ENCODE peak calls at places on chromosome 6, in nine cellular contexts. F is astrocyte, R is body of pancreas, E is choroid plexus epithelial cell, V is AG10803, L is adrenal gland, P is GM12864, U is astrocyte of the spinal cord, Q is colonic mucosa. C is an unnamed sample.

GRCh38 chr6:138593100-138593877 is 94.0 kb upstream of the NHSL1 start:
- DNase-seq in F (peak), R (peak), E (peak), V (peak), L (peak), P (peak), U (peak), Q (peak), C (peak)

GRCh38 chr6:27145731-27146455 is 101.6 kb upstream of the PRSS16 start:
- DNase-seq in F (peak), R (peak), E (peak), V (peak), L (peak), P (peak), U (peak), Q (peak), C (peak)

GRCh38 chr6:165884813-165885765 is 222.0 kb upstream of the PDE10A start:
- DNase-seq in F (peak), R (peak), E (peak), V (peak), L (peak), P (peak), U (peak), Q (peak), C (peak)

GRCh38 chr6:108959972-108960582 is 111.9 kb downstream of the ARMC2 start:
- DNase-seq in F (no peak), R (no peak), E (no peak), V (no peak), L (no peak), P (no peak), U (no peak), Q (no peak), C (no peak)

GRCh38 chr6:41199427-41200246 is 1.3 kb downstream of the TREML2 start:
- DNase-seq in F (no peak), R (no peak), E (no peak), V (no peak), L (no peak), P (peak), U (no peak), Q (no peak), C (no peak)

GRCh38 chr6:38501931-38502330 is 137.8 kb downstream of the BTBD9 start:
- DNase-seq in F (no peak), R (no peak), E (no peak), V (no peak), L (no peak), P (no peak), U (no peak), Q (no peak), C (no peak)

GRCh38 chr6:4396032-4396431 is 260.7 kb upstream of the ECI2 start:
- DNase-seq in F (no peak), R (no peak), E (no peak), V (no peak), L (no peak), P (no peak), U (no peak), Q (no peak), C (no peak)

GRCh38 chr6:144566868-144567615 is 281.9 kb downstream of the UTRN start:
- DNase-seq in F (peak), R (no peak), E (peak), V (peak), L (no peak), P (no peak), U (no peak), Q (no peak), C (no peak)

GRCh38 chr6:127420558-127420957 is 38.6 kb downstream of the KIAA0408 start:
- DNase-seq in F (peak), R (peak), E (peak), V (peak), L (peak), P (peak), U (peak), Q (peak), C (peak)

GRCh38 chr6:31690231-31691077 is 9.6 kb upstream of the LY6G5C start:
- DNase-seq in F (no peak), R (no peak), E (peak), V (no peak), L (no peak), P (no peak), U (no peak), Q (peak), C (no peak)

GRCh38 chr6:158717341-158718328 is 67.8 kb downstream of the SYTL3 start:
- DNase-seq in F (no peak), R (no peak), E (no peak), V (no peak), L (no peak), P (peak), U (no peak), Q (no peak), C (no peak)

GRCh38 chr6:160293844-160294243 is 35.2 kb upstream of the SLC22A2 start:
- DNase-seq in F (no peak), R (no peak), E (no peak), V (no peak), L (no peak), P (no peak), U (no peak), Q (peak), C (peak)

GRCh38 chr6:43993881-43994523 is 133.2 kb downstream of the MRPL14 start:
- DNase-seq in F (no peak), R (peak), E (no peak), V (no peak), L (peak), P (no peak), U (no peak), Q (no peak), C (no peak)

GRCh38 chr6:154459513-154459912 is 51.0 kb downstream of the CNKSR3 start:
- DNase-seq in F (no peak), R (no peak), E (no peak), V (no peak), L (no peak), P (no peak), U (no peak), Q (no peak), C (no peak)

GRCh38 chr6:123965894-123966293 is 162.2 kb downstream of the NKAIN2 start:
- DNase-seq in F (no peak), R (no peak), E (peak), V (no peak), L (no peak), P (no peak), U (peak), Q (no peak), C (no peak)

GRCh38 chr6:109356237-109356636 is 26.0 kb downstream of the CD164 start:
- DNase-seq in F (no peak), R (no peak), E (no peak), V (no peak), L (no peak), P (no peak), U (no peak), Q (no peak), C (no peak)

GRCh38 chr6:1424306-1424927 is 35.0 kb downstream of the FOXF2 start:
- DNase-seq in F (peak), R (peak), E (peak), V (peak), L (peak), P (no peak), U (peak), Q (peak), C (peak)

GRCh38 chr6:17705428-17705777 is 1.3 kb downstream of the NUP153 start:
- DNase-seq in F (peak), R (peak), E (peak), V (peak), L (peak), P (peak), U (peak), Q (no peak), C (peak)

GRCh38 chr6:163712569-163712966 is 298.1 kb downstream of the QKI start:
- DNase-seq in F (no peak), R (no peak), E (no peak), V (no peak), L (no peak), P (no peak), U (no peak), Q (no peak), C (no peak)
- TF ChIP-seq CTCF in F (no peak), R (no peak), E (no peak), V (no peak), L (no peak), P (no peak), U (peak), Q (no peak), C (no peak)

DNA sequence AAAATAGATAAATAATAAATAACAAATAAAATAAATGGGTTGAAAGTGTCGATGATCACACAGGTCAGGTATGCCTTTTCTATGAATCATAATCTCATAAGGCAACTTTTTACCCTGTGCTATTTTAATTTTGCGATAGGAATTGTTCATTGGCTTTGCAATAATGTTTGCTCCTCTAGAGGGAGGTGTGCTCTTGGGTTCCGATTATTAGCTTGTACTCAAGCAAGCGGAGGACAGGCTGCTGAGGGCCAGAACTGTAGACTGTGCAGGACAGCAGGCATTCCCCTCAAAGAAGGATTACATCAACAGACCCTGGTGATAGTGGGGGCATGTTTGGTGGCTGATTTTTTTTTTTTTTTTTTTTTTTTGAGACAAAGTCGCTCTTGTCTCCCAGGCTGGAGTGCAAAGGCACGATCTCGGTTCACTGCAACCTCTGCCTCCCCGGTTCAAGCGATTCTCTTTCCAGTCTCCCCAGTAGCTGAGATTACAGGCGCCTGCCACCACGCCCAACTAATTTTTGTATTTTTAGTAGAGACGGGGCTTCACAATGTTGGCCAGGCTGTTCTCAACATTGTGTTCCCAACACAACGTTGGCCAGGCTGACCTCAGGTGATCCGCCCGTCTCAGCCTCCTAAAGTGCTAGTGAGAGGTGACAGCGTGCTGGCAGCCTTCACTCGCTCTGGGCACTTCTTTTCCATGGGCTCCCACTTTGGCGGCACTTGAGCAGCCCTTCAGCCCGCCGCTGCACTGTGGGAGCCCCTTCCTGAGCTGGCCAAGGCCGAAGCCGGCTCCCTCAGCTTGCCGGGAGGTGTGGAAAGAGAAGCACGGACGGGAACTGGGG is 35.6 kb downstream of the RIOK1 start:
- DNase-seq in F (no peak), R (peak), E (peak), V (peak), L (peak), P (no peak), U (no peak), Q (no peak), C (peak)
- H3K4me3 ChIP-seq in F (no peak), R (no peak), E (no peak), V (no peak), L (no peak), P (no peak), U (no peak), Q (no peak), C (no peak)

DNA sequence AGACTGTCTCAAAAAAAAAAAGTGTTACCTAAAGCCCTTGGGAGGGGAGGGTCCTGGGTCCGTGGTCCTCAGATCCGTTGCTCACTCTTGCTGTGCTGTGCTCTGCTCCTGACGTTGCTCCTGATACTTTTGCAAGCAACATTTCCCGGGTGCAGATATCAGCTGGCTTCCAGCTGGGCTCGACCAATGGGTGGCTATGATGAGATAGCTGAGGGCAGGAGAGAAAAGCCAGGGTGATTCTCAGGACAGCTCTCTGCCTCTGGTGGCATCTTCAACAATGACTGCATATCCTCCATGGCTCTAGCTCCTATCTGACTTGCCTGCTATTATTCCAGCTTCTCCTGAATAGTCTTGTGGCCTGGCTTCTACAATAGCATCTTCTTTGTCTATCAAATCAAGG is 134.5 kb downstream of the RPS12 start:
- DNase-seq in F (no peak), R (no peak), E (no peak), V (no peak), L (no peak), P (no peak), U (no peak), Q (no peak), C (no peak)
- TF ChIP-seq CTCF in F (no peak), R (no peak), E (no peak), V (no peak), L (no peak), P (no peak), U (no peak), Q (no peak), C (no peak)

DNA sequence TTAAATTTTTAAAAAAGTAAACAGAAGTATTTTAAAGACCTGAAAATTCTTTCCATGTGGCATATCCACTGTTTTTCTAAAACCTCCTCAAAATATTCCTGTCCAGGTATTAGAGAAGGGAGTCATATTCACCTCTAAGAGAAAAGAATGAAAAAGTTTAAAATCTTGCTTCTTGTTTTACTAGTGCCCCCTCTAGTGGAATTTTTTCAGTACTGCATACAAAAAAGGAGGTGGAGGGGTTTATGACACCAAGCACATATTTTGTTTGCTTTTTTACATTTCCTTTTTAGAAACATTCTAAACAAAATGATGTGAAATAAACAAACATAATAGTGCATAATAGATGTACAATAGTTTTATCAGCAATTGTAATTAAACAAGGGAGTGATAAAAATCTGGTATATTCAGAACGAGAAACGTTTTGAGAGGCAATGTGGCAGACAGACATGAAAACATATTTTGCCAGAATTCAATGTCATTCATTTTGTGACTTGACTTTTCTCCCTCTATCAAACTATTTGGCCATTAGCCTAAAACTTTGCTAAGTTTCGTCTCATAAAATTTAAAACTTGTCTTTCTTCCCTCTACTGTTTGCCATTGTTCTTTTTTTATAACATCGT is 111.0 kb upstream of the TFAP2D start:
- DNase-seq in F (peak), R (no peak), E (peak), V (peak), L (no peak), P (no peak), U (peak), Q (no peak), C (peak)
- H3K4me3 ChIP-seq in F (no peak), R (no peak), E (no peak), V (no peak), L (no peak), P (no peak), U (no peak), Q (no peak), C (no peak)

GRCh38 chr6:111819458-111819857 is 53.8 kb downstream of the FYN start:
- DNase-seq in F (no peak), R (no peak), E (no peak), V (no peak), L (no peak), P (no peak), U (no peak), Q (no peak), C (no peak)

GRCh38 chr6:111823831-111824607 is 49.2 kb downstream of the FYN start:
- DNase-seq in F (peak), R (no peak), E (peak), V (peak), L (no peak), P (no peak), U (peak), Q (no peak), C (peak)

GRCh38 chr6:111825439-111825838 is 47.8 kb downstream of the FYN start:
- DNase-seq in F (no peak), R (no peak), E (no peak), V (no peak), L (no peak), P (no peak), U (no peak), Q (no peak), C (no peak)

GRCh38 chr6:111824608-111825337 is 48.5 kb downstream of the FYN start:
- DNase-seq in F (no peak), R (no peak), E (no peak), V (no peak), L (no peak), P (no peak), U (no peak), Q (no peak), C (no peak)

DNA sequence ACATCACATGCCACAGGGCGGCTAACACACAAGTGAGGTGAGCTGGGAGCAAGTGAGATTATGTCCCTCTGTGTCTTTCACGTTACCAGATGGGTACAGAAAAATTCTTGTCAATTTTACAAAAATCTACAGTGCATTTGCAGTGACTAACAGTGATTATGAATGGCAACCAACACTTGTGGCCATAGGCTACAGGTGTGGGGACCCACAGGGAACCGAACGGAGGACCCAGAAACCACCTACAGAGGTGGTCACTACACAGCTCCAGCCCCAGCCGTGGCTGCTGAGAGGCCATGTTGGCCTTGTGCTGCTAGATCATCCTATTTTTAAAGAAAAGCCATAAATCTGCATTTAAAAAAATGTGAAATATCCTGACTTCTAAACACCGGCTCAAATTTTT is 50.2 kb downstream of the FYN start:
- DNase-seq in F (no peak), R (no peak), E (no peak), V (no peak), L (no peak), P (no peak), U (no peak), Q (no peak), C (no peak)
- TF ChIP-seq CTCF in F (no peak), R (no peak), E (no peak), V (no peak), L (no peak), P (no peak), U (no peak), Q (no peak), C (no peak)

GRCh38 chr6:30211306-30211705 is 1.9 kb downstream of the TRIM26 start:
- DNase-seq in F (no peak), R (no peak), E (no peak), V (no peak), L (no peak), P (no peak), U (no peak), Q (no peak), C (no peak)
- H3K4me3 ChIP-seq in F (no peak), R (no peak), E (no peak), V (no peak), L (no peak), P (peak), U (no peak), Q (no peak), C (peak)

DNA sequence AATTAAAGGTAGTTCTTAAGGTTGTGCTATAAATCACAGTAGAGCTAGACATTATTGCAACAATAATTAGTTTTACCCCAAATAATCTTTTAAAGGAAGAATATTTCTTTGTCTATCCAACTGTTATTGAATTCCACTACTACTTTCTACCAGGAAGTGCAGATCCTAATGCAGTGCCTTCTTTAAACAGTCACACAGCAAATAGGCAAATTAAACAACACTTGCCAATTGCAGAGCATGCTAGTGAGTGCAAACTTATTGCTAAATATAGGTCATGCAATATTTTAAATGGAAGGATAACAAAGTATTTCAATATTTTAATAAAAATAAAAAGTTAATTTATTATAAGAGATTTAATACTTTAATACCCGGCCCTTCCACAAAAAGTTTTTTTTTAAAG is 107.3 kb upstream of the BCLAF1 start:
- DNase-seq in F (no peak), R (no peak), E (no peak), V (no peak), L (no peak), P (no peak), U (no peak), Q (no peak), C (no peak)
- TF ChIP-seq CTCF in F (no peak), R (no peak), E (no peak), V (no peak), L (no peak), P (no peak), U (no peak), Q (no peak), C (no peak)

DNA sequence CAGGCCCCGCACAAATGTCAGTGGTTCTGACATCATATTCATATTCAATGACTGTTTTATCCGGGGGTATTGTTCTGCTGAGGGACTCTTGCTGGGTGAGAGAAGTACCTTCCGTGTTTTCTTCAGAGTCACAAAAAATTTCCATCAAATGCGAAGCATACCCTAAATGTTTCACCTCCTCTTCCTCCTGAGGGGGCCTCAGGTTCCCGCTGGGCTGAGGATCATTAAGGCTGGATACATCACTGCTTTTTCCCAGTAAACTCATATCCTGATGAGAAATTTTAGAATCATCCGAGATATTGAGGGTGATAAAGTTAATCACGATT is 42.8 kb downstream of the IL20RA start:
- DNase-seq in F (no peak), R (no peak), E (no peak), V (no peak), L (no peak), P (no peak), U (no peak), Q (no peak), C (no peak)
- H3K4me3 ChIP-seq in F (no peak), R (no peak), E (no peak), V (no peak), L (no peak), P (no peak), U (no peak), Q (no peak), C (no peak)

DNA sequence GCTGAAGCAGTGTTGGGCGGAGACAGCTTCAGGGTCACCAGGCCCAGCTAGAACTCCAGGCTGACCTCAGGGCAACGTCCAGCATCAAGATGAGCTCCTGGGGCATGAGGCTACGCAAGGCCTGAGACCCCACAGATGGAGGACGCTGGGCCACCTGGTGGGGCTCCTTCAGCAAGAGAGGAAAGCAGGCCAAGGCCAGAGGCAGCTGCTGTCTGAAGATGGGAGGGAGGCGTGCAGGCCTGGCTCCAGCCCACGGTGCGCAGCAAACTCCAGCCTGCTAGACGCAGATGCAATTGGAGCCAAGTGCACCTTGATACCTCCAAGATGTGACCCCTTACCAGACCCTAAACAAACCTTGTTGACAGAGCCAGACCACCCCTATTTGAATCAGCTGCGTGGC is 220.9 kb upstream of the RREB1 start:
- DNase-seq in F (no peak), R (no peak), E (no peak), V (no peak), L (no peak), P (no peak), U (no peak), Q (no peak), C (no peak)
- TF ChIP-seq CTCF in F (no peak), R (no peak), E (no peak), V (no peak), L (no peak), P (no peak), U (no peak), Q (no peak), C (no peak)